ENCODE peak calls at places on chromosomes 12 and 14, in nine cellular contexts. One of them, this sample, is unnamed.

GRCh38 chr14:68820999-68821683 is 28.3 kb upstream of the ZFP36L1 start:
- DNase-seq in choroid plexus epithelial cell: no peak
- DNase-seq in AG10803: no peak
- DNase-seq in CD14-positive monocyte: no peak
- DNase-seq in astrocyte of the spinal cord: no peak
- DNase-seq in cardiac fibroblast: no peak
- DNase-seq in mammary epithelial cell: no peak
- DNase-seq in progenitor cell of endocrine pancreas: no peak
- DNase-seq in transverse colon: no peak
- DNase-seq in this sample: no peak

GRCh38 chr14:94679941-94680340 is 67.8 kb downstream of the SERPINA3 start:
- DNase-seq in choroid plexus epithelial cell: no peak
- DNase-seq in AG10803: no peak
- DNase-seq in CD14-positive monocyte: no peak
- DNase-seq in astrocyte of the spinal cord: no peak
- DNase-seq in cardiac fibroblast: no peak
- DNase-seq in mammary epithelial cell: no peak
- DNase-seq in progenitor cell of endocrine pancreas: no peak
- DNase-seq in transverse colon: no peak
- DNase-seq in this sample: no peak

GRCh38 chr12:87233636-87234035 is 795.6 kb downstream of the C12orf50 start:
- DNase-seq in choroid plexus epithelial cell: peak
- DNase-seq in AG10803: no peak
- DNase-seq in CD14-positive monocyte: no peak
- DNase-seq in astrocyte of the spinal cord: peak
- DNase-seq in cardiac fibroblast: peak
- DNase-seq in mammary epithelial cell: no peak
- DNase-seq in progenitor cell of endocrine pancreas: no peak
- DNase-seq in transverse colon: no peak
- DNase-seq in this sample: no peak

GRCh38 chr12:29782821-29783772 is 645 bp downstream of the TMTC1 start:
- DNase-seq in choroid plexus epithelial cell: peak
- DNase-seq in AG10803: no peak
- DNase-seq in CD14-positive monocyte: no peak
- DNase-seq in astrocyte of the spinal cord: peak
- DNase-seq in cardiac fibroblast: peak
- DNase-seq in mammary epithelial cell: peak
- DNase-seq in progenitor cell of endocrine pancreas: peak
- DNase-seq in transverse colon: no peak
- DNase-seq in this sample: peak

GRCh38 chr14:60095781-60096450 is 4.2 kb downstream of the PCNX4 start:
- DNase-seq in choroid plexus epithelial cell: peak
- DNase-seq in AG10803: peak
- DNase-seq in CD14-positive monocyte: no peak
- DNase-seq in astrocyte of the spinal cord: peak
- DNase-seq in cardiac fibroblast: peak
- DNase-seq in mammary epithelial cell: peak
- DNase-seq in progenitor cell of endocrine pancreas: no peak
- DNase-seq in transverse colon: no peak
- DNase-seq in this sample: no peak

GRCh38 chr12:131950182-131950913 is 606 bp downstream of the EP400 start:
- DNase-seq in choroid plexus epithelial cell: no peak
- DNase-seq in AG10803: no peak
- DNase-seq in CD14-positive monocyte: peak
- DNase-seq in astrocyte of the spinal cord: no peak
- DNase-seq in cardiac fibroblast: no peak
- DNase-seq in mammary epithelial cell: peak
- DNase-seq in progenitor cell of endocrine pancreas: peak
- DNase-seq in transverse colon: peak
- DNase-seq in this sample: peak

GRCh38 chr12:4604684-4605193 is 42.7 kb downstream of the DYRK4 start:
- DNase-seq in choroid plexus epithelial cell: peak
- DNase-seq in AG10803: peak
- DNase-seq in CD14-positive monocyte: peak
- DNase-seq in astrocyte of the spinal cord: peak
- DNase-seq in cardiac fibroblast: peak
- DNase-seq in mammary epithelial cell: peak
- DNase-seq in progenitor cell of endocrine pancreas: peak
- DNase-seq in transverse colon: peak
- DNase-seq in this sample: peak

GRCh38 chr12:108495054-108495453 is 20.0 kb upstream of the FICD start:
- DNase-seq in choroid plexus epithelial cell: peak
- DNase-seq in AG10803: no peak
- DNase-seq in CD14-positive monocyte: no peak
- DNase-seq in astrocyte of the spinal cord: peak
- DNase-seq in cardiac fibroblast: peak
- DNase-seq in mammary epithelial cell: peak
- DNase-seq in progenitor cell of endocrine pancreas: no peak
- DNase-seq in transverse colon: no peak
- DNase-seq in this sample: no peak

GRCh38 chr14:101669629-101670028 is 91.9 kb upstream of the PPP2R5C start:
- DNase-seq in choroid plexus epithelial cell: no peak
- DNase-seq in AG10803: no peak
- DNase-seq in CD14-positive monocyte: no peak
- DNase-seq in astrocyte of the spinal cord: no peak
- DNase-seq in cardiac fibroblast: no peak
- DNase-seq in mammary epithelial cell: no peak
- DNase-seq in progenitor cell of endocrine pancreas: no peak
- DNase-seq in transverse colon: no peak
- DNase-seq in this sample: no peak

GRCh38 chr14:101666264-101666663 is 95.2 kb upstream of the PPP2R5C start:
- DNase-seq in choroid plexus epithelial cell: no peak
- DNase-seq in AG10803: no peak
- DNase-seq in CD14-positive monocyte: no peak
- DNase-seq in astrocyte of the spinal cord: no peak
- DNase-seq in cardiac fibroblast: no peak
- DNase-seq in mammary epithelial cell: no peak
- DNase-seq in progenitor cell of endocrine pancreas: no peak
- DNase-seq in transverse colon: no peak
- DNase-seq in this sample: no peak

DNA sequence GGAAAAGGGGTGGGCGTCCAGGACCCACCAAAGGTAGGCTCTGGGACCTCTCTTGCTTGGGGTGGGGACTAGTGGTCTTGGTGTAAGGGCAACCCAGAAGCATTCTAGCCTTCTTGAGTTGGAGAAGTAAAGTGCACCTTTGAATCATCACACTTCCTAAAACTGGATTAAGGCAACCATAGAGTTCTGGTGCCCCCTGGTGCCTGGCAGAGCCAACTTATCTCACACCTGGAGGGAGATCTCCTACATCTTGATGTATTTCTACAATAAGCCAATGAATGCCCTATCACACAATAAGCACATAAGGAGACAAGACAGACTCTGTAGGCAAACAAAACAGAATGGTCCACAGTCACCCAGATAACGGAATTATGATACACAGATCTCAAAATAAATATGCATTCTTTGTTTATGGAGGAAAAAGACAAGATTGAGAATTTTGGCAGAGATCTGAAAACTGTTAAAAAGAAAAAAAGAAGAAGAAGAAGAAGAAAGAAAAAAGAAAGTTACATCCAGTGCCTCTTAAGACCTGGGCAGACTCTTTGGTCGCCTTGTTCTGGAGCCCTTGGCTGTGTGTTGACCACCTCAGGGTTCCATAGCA is 95.9 kb upstream of the PPP2R5C start:
- DNase-seq in choroid plexus epithelial cell: peak
- DNase-seq in AG10803: peak
- DNase-seq in CD14-positive monocyte: no peak
- DNase-seq in astrocyte of the spinal cord: peak
- DNase-seq in cardiac fibroblast: peak
- DNase-seq in mammary epithelial cell: peak
- DNase-seq in progenitor cell of endocrine pancreas: peak
- DNase-seq in transverse colon: peak
- DNase-seq in this sample: no peak
- TF ChIP-seq CTCF in choroid plexus epithelial cell: peak
- TF ChIP-seq CTCF in AG10803: peak
- TF ChIP-seq CTCF in CD14-positive monocyte: peak
- TF ChIP-seq CTCF in astrocyte of the spinal cord: peak
- TF ChIP-seq CTCF in cardiac fibroblast: peak
- TF ChIP-seq CTCF in mammary epithelial cell: peak
- TF ChIP-seq CTCF in progenitor cell of endocrine pancreas: peak
- TF ChIP-seq CTCF in transverse colon: peak
- TF ChIP-seq CTCF in this sample: peak

GRCh38 chr14:92203116-92203515 is 81.3 kb downstream of the CPSF2 start:
- DNase-seq in choroid plexus epithelial cell: no peak
- DNase-seq in AG10803: no peak
- DNase-seq in CD14-positive monocyte: no peak
- DNase-seq in astrocyte of the spinal cord: no peak
- DNase-seq in cardiac fibroblast: no peak
- DNase-seq in mammary epithelial cell: no peak
- DNase-seq in progenitor cell of endocrine pancreas: no peak
- DNase-seq in transverse colon: no peak
- DNase-seq in this sample: no peak

GRCh38 chr14:92204792-92205191 is 83.0 kb downstream of the CPSF2 start:
- DNase-seq in choroid plexus epithelial cell: no peak
- DNase-seq in AG10803: no peak
- DNase-seq in CD14-positive monocyte: no peak
- DNase-seq in astrocyte of the spinal cord: no peak
- DNase-seq in cardiac fibroblast: no peak
- DNase-seq in mammary epithelial cell: no peak
- DNase-seq in progenitor cell of endocrine pancreas: no peak
- DNase-seq in transverse colon: no peak
- DNase-seq in this sample: no peak

GRCh38 chr14:92198804-92199203 is 77.0 kb downstream of the CPSF2 start:
- DNase-seq in choroid plexus epithelial cell: no peak
- DNase-seq in AG10803: no peak
- DNase-seq in CD14-positive monocyte: no peak
- DNase-seq in astrocyte of the spinal cord: no peak
- DNase-seq in cardiac fibroblast: no peak
- DNase-seq in mammary epithelial cell: no peak
- DNase-seq in progenitor cell of endocrine pancreas: no peak
- DNase-seq in transverse colon: no peak
- DNase-seq in this sample: no peak

DNA sequence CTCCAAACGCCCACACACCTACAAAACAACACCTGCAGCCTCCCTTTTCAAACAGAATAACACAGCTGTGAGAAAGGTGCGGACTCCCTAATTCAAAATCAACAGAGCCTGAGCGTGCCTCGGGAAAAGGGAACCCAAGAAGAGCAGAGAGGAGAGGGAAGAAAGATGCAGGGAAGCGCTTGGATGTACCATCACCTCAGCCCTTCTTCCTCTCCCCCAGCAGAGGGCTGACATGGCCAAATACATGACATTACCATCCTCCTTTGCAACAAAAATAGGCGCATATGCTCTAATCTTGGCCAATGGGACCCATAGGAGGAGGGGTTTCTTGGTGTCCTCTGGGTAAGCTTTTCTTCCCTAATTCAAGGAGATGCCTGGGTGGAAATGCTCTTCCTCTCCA is 78.0 kb downstream of the CPSF2 start:
- DNase-seq in choroid plexus epithelial cell: no peak
- DNase-seq in AG10803: no peak
- DNase-seq in CD14-positive monocyte: no peak
- DNase-seq in astrocyte of the spinal cord: no peak
- DNase-seq in cardiac fibroblast: no peak
- DNase-seq in mammary epithelial cell: no peak
- DNase-seq in progenitor cell of endocrine pancreas: no peak
- DNase-seq in transverse colon: no peak
- DNase-seq in this sample: no peak
- TF ChIP-seq CTCF in choroid plexus epithelial cell: peak
- TF ChIP-seq CTCF in AG10803: peak
- TF ChIP-seq CTCF in CD14-positive monocyte: no peak
- TF ChIP-seq CTCF in astrocyte of the spinal cord: no peak
- TF ChIP-seq CTCF in cardiac fibroblast: no peak
- TF ChIP-seq CTCF in mammary epithelial cell: no peak
- TF ChIP-seq CTCF in progenitor cell of endocrine pancreas: no peak
- TF ChIP-seq CTCF in transverse colon: no peak
- TF ChIP-seq CTCF in this sample: no peak

GRCh38 chr14:73231874-73232851 is 5.1 kb upstream of the PAPLN start:
- DNase-seq in choroid plexus epithelial cell: no peak
- DNase-seq in AG10803: no peak
- DNase-seq in CD14-positive monocyte: no peak
- DNase-seq in astrocyte of the spinal cord: no peak
- DNase-seq in cardiac fibroblast: no peak
- DNase-seq in mammary epithelial cell: no peak
- DNase-seq in progenitor cell of endocrine pancreas: no peak
- DNase-seq in transverse colon: no peak
- DNase-seq in this sample: no peak
- TF ChIP-seq CTCF in choroid plexus epithelial cell: peak
- TF ChIP-seq CTCF in AG10803: peak
- TF ChIP-seq CTCF in CD14-positive monocyte: peak
- TF ChIP-seq CTCF in astrocyte of the spinal cord: peak
- TF ChIP-seq CTCF in cardiac fibroblast: peak
- TF ChIP-seq CTCF in mammary epithelial cell: peak
- TF ChIP-seq CTCF in progenitor cell of endocrine pancreas: peak
- TF ChIP-seq CTCF in transverse colon: peak
- TF ChIP-seq CTCF in this sample: no peak

GRCh38 chr12:92765871-92766270 is 63.1 kb downstream of the PLEKHG7 start:
- DNase-seq in choroid plexus epithelial cell: no peak
- DNase-seq in AG10803: no peak
- DNase-seq in CD14-positive monocyte: no peak
- DNase-seq in astrocyte of the spinal cord: no peak
- DNase-seq in cardiac fibroblast: no peak
- DNase-seq in mammary epithelial cell: no peak
- DNase-seq in progenitor cell of endocrine pancreas: no peak
- DNase-seq in transverse colon: no peak
- DNase-seq in this sample: no peak

GRCh38 chr12:92771011-92771410 is 68.2 kb downstream of the PLEKHG7 start:
- DNase-seq in choroid plexus epithelial cell: peak
- DNase-seq in AG10803: no peak
- DNase-seq in CD14-positive monocyte: no peak
- DNase-seq in astrocyte of the spinal cord: no peak
- DNase-seq in cardiac fibroblast: no peak
- DNase-seq in mammary epithelial cell: no peak
- DNase-seq in progenitor cell of endocrine pancreas: no peak
- DNase-seq in transverse colon: no peak
- DNase-seq in this sample: no peak

GRCh38 chr12:92764820-92765219 is 62.0 kb downstream of the PLEKHG7 start:
- DNase-seq in choroid plexus epithelial cell: peak
- DNase-seq in AG10803: no peak
- DNase-seq in CD14-positive monocyte: no peak
- DNase-seq in astrocyte of the spinal cord: peak
- DNase-seq in cardiac fibroblast: peak
- DNase-seq in mammary epithelial cell: no peak
- DNase-seq in progenitor cell of endocrine pancreas: no peak
- DNase-seq in transverse colon: no peak
- DNase-seq in this sample: no peak

DNA sequence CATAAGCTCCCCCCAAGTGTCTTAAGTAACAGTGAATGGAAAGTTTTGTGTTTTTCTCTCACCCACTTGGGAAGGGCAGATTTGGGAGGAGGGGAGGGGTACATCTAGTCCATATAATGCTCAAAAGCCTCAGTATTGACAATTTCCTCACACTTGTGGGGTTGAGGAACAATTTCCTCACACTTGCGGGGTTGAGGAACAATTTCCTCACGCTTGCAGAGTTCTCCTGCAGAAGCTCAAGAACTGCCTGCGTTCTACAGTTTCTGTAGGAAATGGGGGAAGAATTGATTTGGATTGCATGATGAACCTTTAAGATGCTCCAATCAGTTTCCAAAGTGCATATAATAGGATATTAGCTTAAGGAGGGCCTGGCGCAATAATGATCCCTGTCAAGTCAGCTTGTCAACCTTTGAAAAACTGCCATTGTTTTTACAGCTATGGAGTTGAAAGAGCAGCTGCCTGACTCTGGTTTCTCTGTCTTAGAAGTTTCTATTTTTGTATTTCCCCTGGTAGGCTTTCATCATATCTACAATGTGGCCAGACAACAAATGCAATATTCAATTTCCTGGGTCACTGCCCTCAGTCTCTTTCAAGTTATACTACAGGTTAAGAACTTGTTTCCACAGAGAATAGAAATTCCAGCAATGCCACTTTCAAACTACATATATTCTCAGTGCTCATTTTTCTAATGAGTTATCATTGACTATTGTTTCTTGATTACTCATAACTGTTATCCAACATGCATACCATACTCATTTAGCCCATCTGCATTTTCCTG is 66.5 kb downstream of the PLEKHG7 start:
- DNase-seq in choroid plexus epithelial cell: peak
- DNase-seq in AG10803: no peak
- DNase-seq in CD14-positive monocyte: no peak
- DNase-seq in astrocyte of the spinal cord: peak
- DNase-seq in cardiac fibroblast: peak
- DNase-seq in mammary epithelial cell: no peak
- DNase-seq in progenitor cell of endocrine pancreas: no peak
- DNase-seq in transverse colon: no peak
- DNase-seq in this sample: no peak
- TF ChIP-seq CTCF in choroid plexus epithelial cell: no peak
- TF ChIP-seq CTCF in AG10803: no peak
- TF ChIP-seq CTCF in CD14-positive monocyte: no peak
- TF ChIP-seq CTCF in astrocyte of the spinal cord: no peak
- TF ChIP-seq CTCF in cardiac fibroblast: no peak
- TF ChIP-seq CTCF in mammary epithelial cell: no peak
- TF ChIP-seq CTCF in progenitor cell of endocrine pancreas: no peak
- TF ChIP-seq CTCF in transverse colon: no peak
- TF ChIP-seq CTCF in this sample: no peak

This sample was measured in left ventricle myocardium inferior.